ENCODE peak calls at places on chromosome 19, in five cellular contexts. G is GM12891, H is iris pigment epithelial cell, W is A172, U is heart left ventricle. Y is an unnamed sample.

GRCh38 chr19:4474504-4475136 is 2.5 kb downstream of the HDGFL2 start:
- DNase-seq in G (peak), W (peak), H (peak), U (no peak), Y (no peak)

GRCh38 chr19:10228925-10229324 is 2.2 kb downstream of the S1PR2 start:
- DNase-seq in U (no peak), W (no peak), H (no peak), G (no peak), Y (peak)

GRCh38 chr19:47860602-47861297 is 1.7 kb downstream of the TPRX2 start:
- DNase-seq in U (no peak), H (no peak), W (no peak), G (no peak), Y (no peak)

GRCh38 chr19:1618157-1619093 is 13.2 kb upstream of the UQCR11 start:
- DNase-seq in W (peak), H (peak), G (peak), U (no peak), Y (peak)

GRCh38 chr19:54137913-54138776 is 583 bp downstream of the CNOT3 start:
- DNase-seq in U (no peak), W (no peak), H (peak), G (peak), Y (no peak)

GRCh38 chr19:16293133-16294085 is 31.2 kb upstream of the KLF2 start:
- DNase-seq in W (peak), H (peak), U (peak), G (no peak), Y (peak)

GRCh38 chr19:33660426-33661160 is 38.8 kb downstream of the CHST8 start:
- DNase-seq in U (no peak), H (no peak), W (no peak), G (no peak), Y (no peak)

GRCh38 chr19:29835447-29835846 is 23.7 kb downstream of the CCNE1 start:
- DNase-seq in U (no peak), H (no peak), W (no peak), G (no peak), Y (no peak)

GRCh38 chr19:7522923-7523667 is 671 bp downstream of the MCOLN1 start:
- DNase-seq in H (no peak), W (peak), U (no peak), G (no peak), Y (peak)

GRCh38 chr19:10654610-10655456 is 687 bp downstream of the ILF3 start:
- DNase-seq in H (no peak), G (peak), W (peak), U (peak), Y (peak)

GRCh38 chr19:13483215-13483614 is 23.1 kb downstream of the CACNA1A start:
- DNase-seq in G (no peak), U (no peak), H (no peak), W (no peak), Y (no peak)

GRCh38 chr19:38974599-38975213 is 836 bp downstream of the FBXO17 start:
- DNase-seq in G (no peak), U (no peak), H (no peak), W (no peak), Y (no peak)

GRCh38 chr19:10214784-10215183 is 16.3 kb downstream of the S1PR2 start:
- DNase-seq in H (peak), G (no peak), U (no peak), W (no peak), Y (peak)

GRCh38 chr19:17441241-17442135 is 7.0 kb downstream of the TMEM221 start:
- DNase-seq in G (no peak), U (no peak), H (peak), W (peak), Y (peak)

GRCh38 chr19:19656451-19657396 is 6.8 kb downstream of the ATP13A1 start:
- DNase-seq in U (no peak), W (no peak), G (peak), H (no peak), Y (no peak)

GRCh38 chr19:38596057-38596981 is 21.4 kb downstream of the MAP4K1 start:
- DNase-seq in G (no peak), H (peak), U (no peak), W (no peak), Y (no peak)

GRCh38 chr19:5954293-5954692 is 23.6 kb downstream of the RANBP3 start:
- DNase-seq in W (no peak), G (no peak), H (no peak), U (no peak), Y (peak)

GRCh38 chr19:35030257-35031071 is at the start of gene SCN1B:
- DNase-seq in H (peak), W (peak), U (peak), G (peak), Y (peak)

GRCh38 chr19:38944981-38945506 is 14.3 kb downstream of the MRPS12 start:
- DNase-seq in W (no peak), G (no peak), U (no peak), H (no peak), Y (no peak)

GRCh38 chr19:12623361-12624031 is 12.8 kb downstream of the ZNF791 start:
- DNase-seq in W (no peak), U (no peak), G (no peak), H (peak), Y (peak)

GRCh38 chr19:1624458-1624857 is 19.2 kb upstream of the UQCR11 start:
- DNase-seq in W (peak), U (peak), H (peak), G (peak), Y (peak)

GRCh38 chr19:6509118-6509971 is 7.2 kb upstream of the TUBB4A start:
- DNase-seq in W (no peak), H (no peak), G (no peak), U (no peak), Y (no peak)

GRCh38 chr19:57434386-57435061 is 601 bp upstream of the ZNF749 start:
- DNase-seq in U (no peak), W (no peak), G (no peak), H (peak), Y (no peak)